ENCODE peak calls at places on chromosomes 1 and 21, in seven cellular contexts. U is upper lobe of left lung, C is lower lobe of right lung, V is heart right ventricle, W is fibroblast of lung, J is stomach, L is esophagus squamous epithelium. B is an unnamed sample. For H3K9me3, the result is how much of the 10 kb centered on the place peaks cover.

GRCh38 chr1:37455516-37455915 is 18.9 kb upstream of the ZC3H12A start:
- DNase-seq in U (no peak), C (no peak), V (no peak), W (no peak), J (no peak), L (no peak), B (no peak)

GRCh38 chr1:111201275-111202090 is 1.0 kb upstream of the DENND2D start:
- DNase-seq in U (no peak), C (no peak), V (no peak), W (no peak), J (no peak), L (no peak), B (no peak)

GRCh38 chr1:31199301-31199790 is 40.3 kb downstream of the NKAIN1 start:
- DNase-seq in U (no peak), C (no peak), V (no peak), W (no peak), J (no peak), L (no peak), B (no peak)

GRCh38 chr1:10171995-10172669 is 38.2 kb upstream of the KIF1B start:
- DNase-seq in U (no peak), C (no peak), V (no peak), W (no peak), J (no peak), L (no peak), B (no peak)

GRCh38 chr1:179208681-179209477 is 20.6 kb downstream of the ABL2 start:
- DNase-seq in U (no peak), C (no peak), V (no peak), W (peak), J (no peak), L (no peak), B (no peak)

GRCh38 chr1:224251741-224252146 is 68.7 kb downstream of the DEGS1 start:
- DNase-seq in U (no peak), C (no peak), V (peak), W (no peak), J (no peak), L (no peak), B (no peak)

GRCh38 chr21:21018841-21019240 is 20.6 kb downstream of the NCAM2 start:
- DNase-seq in U (no peak), C (no peak), V (no peak), W (peak), J (no peak), L (no peak), B (no peak)

GRCh38 chr21:25658427-25658980 is 19.4 kb downstream of the JAM2 start:
- DNase-seq in U (no peak), C (no peak), V (no peak), W (no peak), J (no peak), L (no peak), B (no peak)

GRCh38 chr1:88683516-88683847 is 591 bp upstream of the PKN2 start:
- DNase-seq in U (peak), C (peak), V (peak), W (peak), J (peak), L (no peak), B (peak)

GRCh38 chr21:42093991-42094417 is 22.9 kb downstream of the UMODL1 start:
- DNase-seq in U (no peak), C (no peak), V (peak), W (peak), J (no peak), L (no peak), B (no peak)

GRCh38 chr1:201686709-201687455 is 142.1 kb upstream of the IPO9 start:
- DNase-seq in U (peak), C (no peak), V (no peak), W (no peak), J (no peak), L (no peak), B (no peak)

GRCh38 chr21:39676054-39676771 is 63.5 kb downstream of the B3GALT5 start:
- DNase-seq in U (no peak), C (no peak), V (peak), W (peak), J (no peak), L (no peak), B (no peak)

GRCh38 chr1:110962892-110963665 is 643 bp downstream of the LRIF1 start:
- DNase-seq in U (peak), C (peak), V (peak), W (peak), J (peak), L (peak), B (peak)

GRCh38 chr1:74856174-74856573 is 123.2 kb downstream of the TYW3 start:
- DNase-seq in U (no peak), C (no peak), V (no peak), W (no peak), J (no peak), L (no peak), B (no peak)

GRCh38 chr1:177948336-177948972 is 21.4 kb downstream of the SEC16B start:
- DNase-seq in U (peak), C (no peak), V (peak), W (peak), J (peak), L (no peak), B (no peak)

GRCh38 chr1:156379420-156380165 is 10.6 kb downstream of the RHBG start:
- DNase-seq in U (no peak), C (no peak), V (no peak), W (peak), J (no peak), L (no peak), B (peak)

GRCh38 chr1:161749509-161750407 is at the start of gene DUSP12:
- DNase-seq in U (peak), C (peak), V (peak), W (peak), J (peak), L (peak), B (peak)

GRCh38 chr21:44858791-44859190 is 14.7 kb downstream of the PTTG1IP start:
- DNase-seq in U (peak), C (no peak), V (no peak), W (no peak), J (no peak), L (no peak), B (no peak)

GRCh38 chr1:93716974-93717373 is 35.3 kb upstream of the BCAR3 start:
- DNase-seq in U (no peak), C (no peak), V (no peak), W (peak), J (no peak), L (no peak), B (no peak)

GRCh38 chr1:174136714-174137113 is 22.6 kb upstream of the RABGAP1L start:
- DNase-seq in U (no peak), C (no peak), V (no peak), W (no peak), J (no peak), L (no peak), B (no peak)

GRCh38 chr1:213676741-213677140 is 311.0 kb upstream of the PROX1 start:
- DNase-seq in U (no peak), C (no peak), V (no peak), W (no peak), J (no peak), L (no peak), B (no peak)

GRCh38 chr1:25534389-25534788 is 9.0 kb upstream of the LDLRAP1 start:
- DNase-seq in U (no peak), C (no peak), V (no peak), W (no peak), J (no peak), L (no peak), B (no peak)

GRCh38 chr1:25544819-25545218 is 1.4 kb downstream of the LDLRAP1 start:
- DNase-seq in U (peak), C (peak), V (peak), W (no peak), J (peak), L (no peak), B (peak)

GRCh38 chr1:234660536-234661133 is 50.7 kb upstream of the IRF2BP2 start:
- DNase-seq in U (no peak), C (no peak), V (no peak), W (no peak), J (no peak), L (no peak), B (no peak)

GRCh38 chr21:17438642-17439041 is 74.2 kb upstream of the CXADR start:
- DNase-seq in U (no peak), C (no peak), V (no peak), W (no peak), J (no peak), L (no peak), B (no peak)

GRCh38 chr1:28602536-28603439 is 10.7 kb downstream of the RAB42 start:
- DNase-seq in U (peak), C (no peak), V (peak), W (peak), J (peak), L (no peak), B (peak)

GRCh38 chr1:56508523-56508983 is 70.8 kb downstream of the PLPP3 start:
- DNase-seq in U (peak), C (peak), V (peak), W (peak), J (peak), L (no peak), B (peak)

GRCh38 chr1:221274373-221274772 is 395.1 kb downstream of the HLX start:
- DNase-seq in U (no peak), C (no peak), V (no peak), W (no peak), J (no peak), L (no peak), B (no peak)

GRCh38 chr1:21293537-21294265 is 3.4 kb upstream of the ECE1 start:
- DNase-seq in U (no peak), C (no peak), V (no peak), W (no peak), J (no peak), L (no peak), B (peak)

GRCh38 chr1:109649380-109649987 is 6.4 kb upstream of the GSTM4 start:
- DNase-seq in U (no peak), C (no peak), V (no peak), W (peak), J (no peak), L (no peak), B (no peak)

GRCh38 chr21:44931501-44932365 is 8.1 kb upstream of the SLX9 start:
- DNase-seq in U (no peak), C (peak), V (no peak), W (no peak), J (no peak), L (no peak), B (no peak)

GRCh38 chr1:218476385-218476784 is 131.2 kb downstream of the TGFB2 start:
- DNase-seq in U (no peak), C (no peak), V (no peak), W (peak), J (no peak), L (no peak), B (no peak)

GRCh38 chr1:57485643-57486042 is 61.8 kb upstream of the DAB1 start:
- DNase-seq in U (no peak), C (no peak), V (no peak), W (peak), J (no peak), L (no peak), B (no peak)

GRCh38 chr1:51234721-51235425 is 1.2 kb upstream of the RNF11 start:
- DNase-seq in U (peak), C (peak), V (peak), W (peak), J (peak), L (peak), B (peak)

DNA sequence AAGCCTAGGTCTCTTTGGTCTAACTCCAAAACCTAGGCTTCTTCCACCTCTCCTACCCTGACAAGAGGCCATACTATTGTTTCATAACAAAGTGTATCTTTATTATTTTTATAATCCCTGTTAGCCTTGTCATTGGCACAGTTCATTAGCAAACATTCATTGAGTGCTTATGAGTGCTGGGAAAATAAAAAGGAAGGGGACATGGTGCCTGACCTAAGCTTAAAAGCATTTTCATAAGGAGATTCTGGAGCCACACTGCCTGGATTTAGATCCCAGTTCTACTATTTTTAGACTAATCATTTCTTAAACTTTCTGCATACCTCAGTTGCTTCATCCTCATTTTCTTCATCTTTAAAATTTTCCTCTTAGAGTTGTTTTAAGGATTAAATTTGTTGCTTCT is 251.1 kb upstream of the SGIP1 start:
- DNase-seq in U (no peak), C (no peak), V (no peak), W (peak), J (no peak), L (no peak), B (no peak)
- H3K9me3 ChIP-seq in U (under half), C (under half), V (under half), W (under half), J (under half), L (under half), B (under half)

GRCh38 chr1:1293258-1293617 is 13.0 kb downstream of the SCNN1D start:
- DNase-seq in U (no peak), C (no peak), V (no peak), W (no peak), J (no peak), L (no peak), B (no peak)

GRCh38 chr1:1292851-1293250 is 12.6 kb downstream of the SCNN1D start:
- DNase-seq in U (no peak), C (no peak), V (no peak), W (no peak), J (no peak), L (no peak), B (no peak)

GRCh38 chr1:1291023-1291528 is 10.8 kb downstream of the SCNN1D start:
- DNase-seq in U (no peak), C (no peak), V (no peak), W (no peak), J (peak), L (no peak), B (no peak)

GRCh38 chr1:1292442-1292779 is 12.2 kb downstream of the SCNN1D start:
- DNase-seq in U (no peak), C (no peak), V (no peak), W (no peak), J (no peak), L (no peak), B (no peak)

DNA sequence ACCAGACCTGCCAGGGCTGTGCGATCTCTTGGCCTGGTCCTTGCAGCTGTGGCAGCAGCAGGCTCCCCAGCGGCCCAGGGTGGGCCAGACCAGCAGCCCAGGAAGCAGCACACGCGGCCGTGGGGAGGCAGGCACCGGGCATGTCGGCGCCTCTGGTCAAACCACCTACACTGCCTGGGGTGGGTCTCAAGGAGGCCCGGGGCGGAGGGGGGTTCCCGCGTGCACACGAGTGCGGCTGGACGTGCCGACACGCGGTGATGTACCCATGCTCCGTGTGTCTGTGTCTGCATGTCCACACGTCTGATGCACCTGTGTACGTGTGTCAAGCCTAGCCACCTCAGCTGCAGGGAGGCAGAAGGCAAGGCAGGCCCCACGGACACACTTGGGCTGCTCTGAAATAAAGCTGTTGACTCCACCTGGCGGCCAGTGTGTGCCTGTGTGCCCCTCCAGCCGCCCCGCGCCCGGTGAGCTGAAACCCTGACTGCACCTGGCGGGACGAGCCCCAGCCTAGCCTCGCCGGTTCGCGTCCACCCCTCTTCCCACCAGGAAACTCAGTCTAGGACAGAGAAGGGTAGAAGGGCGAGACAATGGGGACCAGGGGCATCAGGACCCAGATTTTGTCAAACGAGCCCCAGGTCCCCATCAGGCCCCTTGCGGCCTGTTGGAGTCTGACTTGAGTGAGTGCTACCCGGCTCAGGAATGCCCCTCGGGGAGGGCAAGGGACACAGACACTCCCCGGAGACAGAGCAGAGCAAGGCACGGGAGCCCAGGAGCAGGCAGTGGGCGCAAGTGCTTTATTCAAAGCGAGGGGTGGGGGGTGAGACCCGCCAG is 11.6 kb downstream of the SCNN1D start:
- DNase-seq in U (peak), C (peak), V (peak), W (peak), J (peak), L (no peak), B (peak)
- TF ChIP-seq CTCF in U (peak), C (peak), V (peak), W (peak), J (peak), L (peak), B (peak)

GRCh38 chr1:82542141-82542540 is 741.4 kb downstream of the ADGRL2 start:
- DNase-seq in U (no peak), C (no peak), V (no peak), W (no peak), J (no peak), L (no peak), B (no peak)
- H3K9me3 ChIP-seq in U (under half), C (under half), V (under half), W (under half), J (under half), L (under half), B (under half)

GRCh38 chr1:157691285-157691920 is 9.2 kb downstream of the FCRL3 start:
- DNase-seq in U (no peak), C (no peak), V (no peak), W (peak), J (no peak), L (no peak), B (no peak)
- TF ChIP-seq CTCF in U (no peak), C (peak), V (peak), W (peak), J (peak), L (peak), B (peak)

GRCh38 chr21:10640446-10640845 is 119.1 kb downstream of the TPTE start:
- DNase-seq in U (no peak), C (no peak), V (no peak), W (no peak), J (no peak), L (no peak), B (no peak)
- H3K9me3 ChIP-seq in U (under half), C (under half), V (under half), W (under half), J (under half), L (half or more), B (under half)

GRCh38 chr1:80158266-80158665 is 1151.7 kb upstream of the ADGRL4 start:
- DNase-seq in U (no peak), C (no peak), V (no peak), W (no peak), J (no peak), L (no peak), B (no peak)

GRCh38 chr1:80158771-80159170 is 1152.2 kb upstream of the ADGRL4 start:
- DNase-seq in U (no peak), C (no peak), V (no peak), W (no peak), J (no peak), L (no peak), B (no peak)

DNA sequence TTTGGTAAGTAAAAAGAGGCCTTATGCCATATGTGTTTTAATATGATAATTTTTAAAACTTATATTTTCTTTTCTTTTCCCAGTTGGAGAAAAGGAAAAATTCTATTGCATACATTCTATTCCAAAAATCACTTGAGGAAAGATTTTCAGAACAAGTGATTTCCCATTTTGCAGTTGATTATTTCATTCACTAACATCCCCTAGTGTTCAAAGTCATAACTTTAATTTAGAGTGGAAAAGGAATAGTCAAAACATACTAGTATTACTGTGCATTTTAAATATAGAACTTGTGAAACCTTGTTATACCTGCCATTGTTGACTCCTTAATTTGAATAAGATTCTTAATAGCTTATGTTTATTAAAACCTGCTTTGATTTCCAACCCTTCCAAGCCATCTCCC is 1157.6 kb upstream of the ADGRL4 start:
- DNase-seq in U (no peak), C (no peak), V (no peak), W (no peak), J (no peak), L (no peak), B (no peak)
- TF ChIP-seq CTCF in U (no peak), C (no peak), V (no peak), W (no peak), J (no peak), L (no peak), B (no peak)